ENCODE peak calls at places on chromosomes 16 and 17, in six cellular contexts. M is activated T-cell treated with anti-CD3 and anti-CD28 coated beads, Interleukin-2, amount 50 U/mL, for 72 hours; Q is islet precursor cell; H is astrocyte of the cerebellum; J is heart right ventricle; E is esophagus muscularis mucosa. V is an unnamed sample.

GRCh38 chr16:24883714-24884151 is 38.0 kb downstream of the SLC5A11 start:
- DNase-seq in H (no peak), J (no peak), Q (peak; percentile 40), E (no peak), M (no peak), V (no peak)

GRCh38 chr17:15944720-15945492 is at the start of gene ADORA2B:
- DNase-seq in H (no peak), M (peak; percentile 70), E (no peak), Q (peak; percentile 91), J (peak; percentile 41), V (no peak)

GRCh38 chr16:67948015-67948414 is 4.1 kb upstream of the LCAT start:
- DNase-seq in E (no peak), J (no peak), H (no peak), Q (no peak), M (no peak), V (no peak)

GRCh38 chr16:48231675-48232214 is 12.4 kb upstream of the LONP2 start:
- DNase-seq in Q (peak; percentile 63), E (no peak), H (peak; percentile 4), M (peak; percentile 62), J (peak; percentile 10), V (no peak)

GRCh38 chr16:81545470-81546175 is 101.0 kb downstream of the CMIP start:
- DNase-seq in H (no peak), E (no peak), Q (no peak), M (no peak), J (no peak), V (no peak)

GRCh38 chr16:88649924-88650748 is 717 bp downstream of the CYBA start:
- DNase-seq in Q (no peak), M (peak; percentile 45), E (no peak), H (no peak), J (no peak), V (no peak)

GRCh38 chr17:82350182-82351030 is 8.6 kb upstream of the TEX19 start:
- DNase-seq in E (no peak), J (no peak), Q (no peak), H (no peak), M (peak; percentile 59), V (no peak)

GRCh38 chr16:88905563-88905962 is 39.1 kb upstream of the PABPN1L start:
- DNase-seq in E (no peak), M (peak; percentile 29), H (no peak), J (no peak), Q (no peak), V (no peak)

GRCh38 chr17:19937522-19937921 is 40.1 kb downstream of the AKAP10 start:
- DNase-seq in M (no peak), Q (no peak), E (no peak), H (no peak), J (no peak), V (no peak)

GRCh38 chr17:51097708-51098446 is 22.8 kb downstream of the SPAG9 start:
- DNase-seq in M (no peak), Q (peak; percentile 22), E (no peak), J (no peak), H (no peak), V (no peak)

GRCh38 chr17:57277923-57278604 is 21.7 kb downstream of the MSI2 start:
- DNase-seq in M (no peak), E (no peak), H (no peak), Q (no peak), J (no peak), V (no peak)

GRCh38 chr17:34464812-34465211 is 101.8 kb upstream of the CCL1 start:
- DNase-seq in M (no peak), E (no peak), H (no peak), Q (no peak), J (no peak), V (no peak)

GRCh38 chr16:5640883-5641282 is 543.3 kb upstream of the EEF2KMT start:
- DNase-seq in H (no peak), J (no peak), Q (no peak), M (no peak), E (no peak), V (no peak)

GRCh38 chr17:55743103-55743679 is 7.7 kb upstream of the PCTP start:
- DNase-seq in E (no peak), Q (peak; percentile 63), J (no peak), M (no peak), H (no peak), V (no peak)

GRCh38 chr16:15650698-15651161 is 685 bp downstream of the NDE1 start:
- DNase-seq in J (no peak), M (peak; percentile 57), E (no peak), Q (peak; percentile 59), H (no peak), V (no peak)

GRCh38 chr16:87086156-87086555 is 231.0 kb downstream of the C16orf95 start:
- DNase-seq in H (peak; percentile 75), E (no peak), M (no peak), Q (no peak), J (no peak), V (no peak)

GRCh38 chr17:42411321-42411820 is 11.7 kb downstream of the CAVIN1 start:
- DNase-seq in H (no peak), J (no peak), Q (no peak), M (no peak), E (no peak), V (no peak)

GRCh38 chr17:17698869-17699351 is 17.7 kb downstream of the RAI1 start:
- DNase-seq in H (no peak), J (no peak), M (no peak), Q (peak; percentile 70), E (no peak), V (no peak)

GRCh38 chr17:72726936-72727335 is 365.6 kb downstream of the SLC39A11 start:
- DNase-seq in J (no peak), M (peak; percentile 50), H (no peak), Q (no peak), E (no peak), V (no peak)

GRCh38 chr16:10385725-10386516 is at the start of gene ATF7IP2:
- DNase-seq in J (peak; percentile 95), Q (peak; percentile 97), H (peak; percentile 76), M (peak; percentile 94), E (peak; percentile 94), V (peak; percentile 20)

GRCh38 chr16:66959645-66960177 is 1.4 kb upstream of the CES3 start:
- DNase-seq in M (no peak), J (no peak), Q (no peak), E (no peak), H (no peak), V (no peak)

GRCh38 chr16:23948949-23949392 is 113.2 kb downstream of the PRKCB start:
- DNase-seq in M (peak; percentile 70), H (no peak), E (no peak), Q (no peak), J (no peak), V (no peak)

GRCh38 chr17:32486701-32487459 is at the start of gene CDK5R1:
- DNase-seq in H (no peak), M (peak; percentile 82), E (no peak), J (peak; percentile 65), Q (peak; percentile 88), V (no peak)

GRCh38 chr17:18362509-18363020 is 785 bp downstream of the SHMT1 start:
- DNase-seq in E (peak; percentile 94), Q (peak; percentile 75), J (peak; percentile 50), H (peak; percentile 13), M (peak; percentile 14), V (peak; percentile 36)